ENCODE peak calls at places on chromosome 19, in nine cellular contexts. One of them, this sample, is unnamed.

GRCh38 chr19:31408460-31409124 is 59.4 kb upstream of the TSHZ3 start:
- DNase-seq in activated CD4-positive, alpha-beta T cell treated with anti-CD3 and anti-CD28 coated beads for 36 hours: no peak
- DNase-seq in M059J: peak; percentile 9
- DNase-seq in NCI-H446 treated with DMSO at 0.1 percent for 48 hours: no peak
- DNase-seq in substantia nigra: no peak
- DNase-seq in ascending aorta: no peak
- DNase-seq in esophagus muscularis mucosa: no peak
- DNase-seq in stimulated activated CD4-positive, alpha-beta T cell treated with anti-CD3 and anti-CD28 coated beads, TNF-alpha, amount 100 ng/mL, for 48 hours: no peak
- DNase-seq in glomerular endothelial cell: no peak
- DNase-seq in this sample: no peak

GRCh38 chr19:39145180-39145953 is 19.8 kb downstream of the PAK4 start:
- DNase-seq in activated CD4-positive, alpha-beta T cell treated with anti-CD3 and anti-CD28 coated beads for 36 hours: no peak
- DNase-seq in M059J: no peak
- DNase-seq in NCI-H446 treated with DMSO at 0.1 percent for 48 hours: no peak
- DNase-seq in substantia nigra: peak; percentile 71
- DNase-seq in ascending aorta: no peak
- DNase-seq in esophagus muscularis mucosa: no peak
- DNase-seq in stimulated activated CD4-positive, alpha-beta T cell treated with anti-CD3 and anti-CD28 coated beads, TNF-alpha, amount 100 ng/mL, for 48 hours: no peak
- DNase-seq in glomerular endothelial cell: no peak
- DNase-seq in this sample: no peak

GRCh38 chr19:18967358-18968146 is 26.5 kb upstream of the HOMER3 start:
- DNase-seq in activated CD4-positive, alpha-beta T cell treated with anti-CD3 and anti-CD28 coated beads for 36 hours: no peak
- DNase-seq in M059J: peak; percentile 79
- DNase-seq in NCI-H446 treated with DMSO at 0.1 percent for 48 hours: no peak
- DNase-seq in substantia nigra: no peak
- DNase-seq in ascending aorta: peak; percentile 77
- DNase-seq in esophagus muscularis mucosa: no peak
- DNase-seq in stimulated activated CD4-positive, alpha-beta T cell treated with anti-CD3 and anti-CD28 coated beads, TNF-alpha, amount 100 ng/mL, for 48 hours: no peak
- DNase-seq in glomerular endothelial cell: peak; percentile 64
- DNase-seq in this sample: no peak

GRCh38 chr19:54364775-54365257 is at the start of gene LAIR1:
- DNase-seq in activated CD4-positive, alpha-beta T cell treated with anti-CD3 and anti-CD28 coated beads for 36 hours: peak; percentile 68
- DNase-seq in M059J: no peak
- DNase-seq in NCI-H446 treated with DMSO at 0.1 percent for 48 hours: no peak
- DNase-seq in substantia nigra: no peak
- DNase-seq in ascending aorta: peak; percentile 73
- DNase-seq in esophagus muscularis mucosa: no peak
- DNase-seq in stimulated activated CD4-positive, alpha-beta T cell treated with anti-CD3 and anti-CD28 coated beads, TNF-alpha, amount 100 ng/mL, for 48 hours: no peak
- DNase-seq in glomerular endothelial cell: no peak
- DNase-seq in this sample: peak; percentile 51

GRCh38 chr19:35637165-35637564 is 4.4 kb upstream of the ETV2 start:
- DNase-seq in activated CD4-positive, alpha-beta T cell treated with anti-CD3 and anti-CD28 coated beads for 36 hours: no peak
- DNase-seq in M059J: no peak
- DNase-seq in NCI-H446 treated with DMSO at 0.1 percent for 48 hours: no peak
- DNase-seq in substantia nigra: no peak
- DNase-seq in ascending aorta: no peak
- DNase-seq in esophagus muscularis mucosa: no peak
- DNase-seq in stimulated activated CD4-positive, alpha-beta T cell treated with anti-CD3 and anti-CD28 coated beads, TNF-alpha, amount 100 ng/mL, for 48 hours: no peak
- DNase-seq in glomerular endothelial cell: no peak
- DNase-seq in this sample: no peak

GRCh38 chr19:35123573-35123972 is 8.0 kb downstream of the FXYD3 start:
- DNase-seq in activated CD4-positive, alpha-beta T cell treated with anti-CD3 and anti-CD28 coated beads for 36 hours: no peak
- DNase-seq in M059J: peak; percentile 49
- DNase-seq in NCI-H446 treated with DMSO at 0.1 percent for 48 hours: no peak
- DNase-seq in substantia nigra: peak; percentile 28
- DNase-seq in ascending aorta: peak; percentile 93
- DNase-seq in esophagus muscularis mucosa: no peak
- DNase-seq in stimulated activated CD4-positive, alpha-beta T cell treated with anti-CD3 and anti-CD28 coated beads, TNF-alpha, amount 100 ng/mL, for 48 hours: no peak
- DNase-seq in glomerular endothelial cell: no peak
- DNase-seq in this sample: no peak

GRCh38 chr19:56840452-56841193 is at the start of the genes PEG3 and ZIM2:
- DNase-seq in activated CD4-positive, alpha-beta T cell treated with anti-CD3 and anti-CD28 coated beads for 36 hours: no peak
- DNase-seq in M059J: peak; percentile 43
- DNase-seq in NCI-H446 treated with DMSO at 0.1 percent for 48 hours: no peak
- DNase-seq in substantia nigra: peak; percentile 81
- DNase-seq in ascending aorta: peak; percentile 81
- DNase-seq in esophagus muscularis mucosa: no peak
- DNase-seq in stimulated activated CD4-positive, alpha-beta T cell treated with anti-CD3 and anti-CD28 coated beads, TNF-alpha, amount 100 ng/mL, for 48 hours: no peak
- DNase-seq in glomerular endothelial cell: no peak
- DNase-seq in this sample: no peak

GRCh38 chr19:17026041-17026658 is 460 bp downstream of the CPAMD8 start:
- DNase-seq in activated CD4-positive, alpha-beta T cell treated with anti-CD3 and anti-CD28 coated beads for 36 hours: no peak
- DNase-seq in M059J: no peak
- DNase-seq in NCI-H446 treated with DMSO at 0.1 percent for 48 hours: no peak
- DNase-seq in substantia nigra: no peak
- DNase-seq in ascending aorta: no peak
- DNase-seq in esophagus muscularis mucosa: no peak
- DNase-seq in stimulated activated CD4-positive, alpha-beta T cell treated with anti-CD3 and anti-CD28 coated beads, TNF-alpha, amount 100 ng/mL, for 48 hours: no peak
- DNase-seq in glomerular endothelial cell: no peak
- DNase-seq in this sample: no peak

GRCh38 chr19:17734146-17734545 is 14.9 kb downstream of the MAP1S start:
- DNase-seq in activated CD4-positive, alpha-beta T cell treated with anti-CD3 and anti-CD28 coated beads for 36 hours: no peak
- DNase-seq in M059J: no peak
- DNase-seq in NCI-H446 treated with DMSO at 0.1 percent for 48 hours: no peak
- DNase-seq in substantia nigra: no peak
- DNase-seq in ascending aorta: no peak
- DNase-seq in esophagus muscularis mucosa: no peak
- DNase-seq in stimulated activated CD4-positive, alpha-beta T cell treated with anti-CD3 and anti-CD28 coated beads, TNF-alpha, amount 100 ng/mL, for 48 hours: no peak
- DNase-seq in glomerular endothelial cell: no peak
- DNase-seq in this sample: no peak

GRCh38 chr19:4368128-4368820 is 24.9 kb downstream of the MPND start:
- DNase-seq in activated CD4-positive, alpha-beta T cell treated with anti-CD3 and anti-CD28 coated beads for 36 hours: peak; percentile 53
- DNase-seq in M059J: no peak
- DNase-seq in NCI-H446 treated with DMSO at 0.1 percent for 48 hours: no peak
- DNase-seq in substantia nigra: no peak
- DNase-seq in ascending aorta: no peak
- DNase-seq in esophagus muscularis mucosa: no peak
- DNase-seq in stimulated activated CD4-positive, alpha-beta T cell treated with anti-CD3 and anti-CD28 coated beads, TNF-alpha, amount 100 ng/mL, for 48 hours: no peak
- DNase-seq in glomerular endothelial cell: no peak
- DNase-seq in this sample: no peak

GRCh38 chr19:10742494-10742893 is 24.6 kb downstream of the DNM2 start:
- DNase-seq in activated CD4-positive, alpha-beta T cell treated with anti-CD3 and anti-CD28 coated beads for 36 hours: no peak
- DNase-seq in M059J: no peak
- DNase-seq in NCI-H446 treated with DMSO at 0.1 percent for 48 hours: peak; percentile 27
- DNase-seq in substantia nigra: no peak
- DNase-seq in ascending aorta: no peak
- DNase-seq in esophagus muscularis mucosa: no peak
- DNase-seq in stimulated activated CD4-positive, alpha-beta T cell treated with anti-CD3 and anti-CD28 coated beads, TNF-alpha, amount 100 ng/mL, for 48 hours: no peak
- DNase-seq in glomerular endothelial cell: peak; percentile 23
- DNase-seq in this sample: no peak

GRCh38 chr19:33245948-33246728 is 20.5 kb upstream of the SLC7A10 start:
- DNase-seq in activated CD4-positive, alpha-beta T cell treated with anti-CD3 and anti-CD28 coated beads for 36 hours: peak; percentile 43
- DNase-seq in M059J: no peak
- DNase-seq in NCI-H446 treated with DMSO at 0.1 percent for 48 hours: peak; percentile 20
- DNase-seq in substantia nigra: no peak
- DNase-seq in ascending aorta: no peak
- DNase-seq in esophagus muscularis mucosa: no peak
- DNase-seq in stimulated activated CD4-positive, alpha-beta T cell treated with anti-CD3 and anti-CD28 coated beads, TNF-alpha, amount 100 ng/mL, for 48 hours: no peak
- DNase-seq in glomerular endothelial cell: no peak
- DNase-seq in this sample: no peak

GRCh38 chr19:35860818-35861639 is 4.3 kb downstream of the KIRREL2 start:
- DNase-seq in activated CD4-positive, alpha-beta T cell treated with anti-CD3 and anti-CD28 coated beads for 36 hours: no peak
- DNase-seq in M059J: no peak
- DNase-seq in NCI-H446 treated with DMSO at 0.1 percent for 48 hours: no peak
- DNase-seq in substantia nigra: no peak
- DNase-seq in ascending aorta: no peak
- DNase-seq in esophagus muscularis mucosa: no peak
- DNase-seq in stimulated activated CD4-positive, alpha-beta T cell treated with anti-CD3 and anti-CD28 coated beads, TNF-alpha, amount 100 ng/mL, for 48 hours: no peak
- DNase-seq in glomerular endothelial cell: no peak
- DNase-seq in this sample: no peak

GRCh38 chr19:57934820-57935665 is at the start of gene ZNF418:
- DNase-seq in activated CD4-positive, alpha-beta T cell treated with anti-CD3 and anti-CD28 coated beads for 36 hours: peak; percentile 72
- DNase-seq in M059J: peak; percentile 89
- DNase-seq in NCI-H446 treated with DMSO at 0.1 percent for 48 hours: no peak
- DNase-seq in substantia nigra: peak; percentile 72
- DNase-seq in ascending aorta: peak; percentile 68
- DNase-seq in esophagus muscularis mucosa: no peak
- DNase-seq in stimulated activated CD4-positive, alpha-beta T cell treated with anti-CD3 and anti-CD28 coated beads, TNF-alpha, amount 100 ng/mL, for 48 hours: no peak
- DNase-seq in glomerular endothelial cell: peak; percentile 56
- DNase-seq in this sample: peak; percentile 46

GRCh38 chr19:35030257-35031071 is at the start of gene SCN1B:
- DNase-seq in activated CD4-positive, alpha-beta T cell treated with anti-CD3 and anti-CD28 coated beads for 36 hours: peak; percentile 89
- DNase-seq in M059J: peak; percentile 72
- DNase-seq in NCI-H446 treated with DMSO at 0.1 percent for 48 hours: no peak
- DNase-seq in substantia nigra: peak; percentile 39
- DNase-seq in ascending aorta: peak; percentile 74
- DNase-seq in esophagus muscularis mucosa: no peak
- DNase-seq in stimulated activated CD4-positive, alpha-beta T cell treated with anti-CD3 and anti-CD28 coated beads, TNF-alpha, amount 100 ng/mL, for 48 hours: peak; percentile 53
- DNase-seq in glomerular endothelial cell: no peak
- DNase-seq in this sample: peak; percentile 46

GRCh38 chr19:1237754-1238372 is at the start of gene CBARP:
- DNase-seq in activated CD4-positive, alpha-beta T cell treated with anti-CD3 and anti-CD28 coated beads for 36 hours: peak; percentile 51
- DNase-seq in M059J: peak; percentile 28
- DNase-seq in NCI-H446 treated with DMSO at 0.1 percent for 48 hours: no peak
- DNase-seq in substantia nigra: peak; percentile 45
- DNase-seq in ascending aorta: no peak
- DNase-seq in esophagus muscularis mucosa: no peak
- DNase-seq in stimulated activated CD4-positive, alpha-beta T cell treated with anti-CD3 and anti-CD28 coated beads, TNF-alpha, amount 100 ng/mL, for 48 hours: no peak
- DNase-seq in glomerular endothelial cell: no peak
- DNase-seq in this sample: no peak

GRCh38 chr19:15702590-15702930 is 25.3 kb upstream of the OR10H2 start:
- DNase-seq in activated CD4-positive, alpha-beta T cell treated with anti-CD3 and anti-CD28 coated beads for 36 hours: peak; percentile 59
- DNase-seq in M059J: peak; percentile 61
- DNase-seq in NCI-H446 treated with DMSO at 0.1 percent for 48 hours: peak; percentile 34
- DNase-seq in substantia nigra: peak; percentile 8
- DNase-seq in ascending aorta: peak; percentile 78
- DNase-seq in esophagus muscularis mucosa: peak; percentile 96
- DNase-seq in stimulated activated CD4-positive, alpha-beta T cell treated with anti-CD3 and anti-CD28 coated beads, TNF-alpha, amount 100 ng/mL, for 48 hours: no peak
- DNase-seq in glomerular endothelial cell: peak; percentile 12
- DNase-seq in this sample: no peak

GRCh38 chr19:953501-954271 is 27.9 kb downstream of the ARID3A start:
- DNase-seq in activated CD4-positive, alpha-beta T cell treated with anti-CD3 and anti-CD28 coated beads for 36 hours: no peak
- DNase-seq in M059J: no peak
- DNase-seq in NCI-H446 treated with DMSO at 0.1 percent for 48 hours: no peak
- DNase-seq in substantia nigra: no peak
- DNase-seq in ascending aorta: no peak
- DNase-seq in esophagus muscularis mucosa: no peak
- DNase-seq in stimulated activated CD4-positive, alpha-beta T cell treated with anti-CD3 and anti-CD28 coated beads, TNF-alpha, amount 100 ng/mL, for 48 hours: no peak
- DNase-seq in glomerular endothelial cell: no peak
- DNase-seq in this sample: no peak

GRCh38 chr19:48815870-48816501 is 5.2 kb upstream of the BCAT2 start:
- DNase-seq in activated CD4-positive, alpha-beta T cell treated with anti-CD3 and anti-CD28 coated beads for 36 hours: peak; percentile 24
- DNase-seq in M059J: peak; percentile 69
- DNase-seq in NCI-H446 treated with DMSO at 0.1 percent for 48 hours: no peak
- DNase-seq in substantia nigra: no peak
- DNase-seq in ascending aorta: no peak
- DNase-seq in esophagus muscularis mucosa: no peak
- DNase-seq in stimulated activated CD4-positive, alpha-beta T cell treated with anti-CD3 and anti-CD28 coated beads, TNF-alpha, amount 100 ng/mL, for 48 hours: no peak
- DNase-seq in glomerular endothelial cell: no peak
- DNase-seq in this sample: no peak

GRCh38 chr19:16541526-16542044 is 652 bp downstream of the CHERP start:
- DNase-seq in activated CD4-positive, alpha-beta T cell treated with anti-CD3 and anti-CD28 coated beads for 36 hours: no peak
- DNase-seq in M059J: peak; percentile 44
- DNase-seq in NCI-H446 treated with DMSO at 0.1 percent for 48 hours: no peak
- DNase-seq in substantia nigra: no peak
- DNase-seq in ascending aorta: no peak
- DNase-seq in esophagus muscularis mucosa: no peak
- DNase-seq in stimulated activated CD4-positive, alpha-beta T cell treated with anti-CD3 and anti-CD28 coated beads, TNF-alpha, amount 100 ng/mL, for 48 hours: no peak
- DNase-seq in glomerular endothelial cell: no peak
- DNase-seq in this sample: no peak

GRCh38 chr19:15551183-15552004 is 43.1 kb downstream of the CYP4F22 start:
- DNase-seq in activated CD4-positive, alpha-beta T cell treated with anti-CD3 and anti-CD28 coated beads for 36 hours: peak; percentile 81
- DNase-seq in M059J: peak; percentile 30
- DNase-seq in NCI-H446 treated with DMSO at 0.1 percent for 48 hours: no peak
- DNase-seq in substantia nigra: no peak
- DNase-seq in ascending aorta: peak; percentile 66
- DNase-seq in esophagus muscularis mucosa: no peak
- DNase-seq in stimulated activated CD4-positive, alpha-beta T cell treated with anti-CD3 and anti-CD28 coated beads, TNF-alpha, amount 100 ng/mL, for 48 hours: peak; percentile 39
- DNase-seq in glomerular endothelial cell: no peak
- DNase-seq in this sample: peak; percentile 75

This sample was measured in naive thymus-derived CD4-positive, alpha-beta T cell.